ENCODE peak calls at places on chromosomes 7 and 10, in nine cellular contexts. U is K562, N is RPMI7951, C is HT-29, T is caudate nucleus, H is NCI-H1436, W is Right ventricle myocardium inferior, D is AG08395, V is DMS79. E is an unnamed sample.

GRCh38 chr7:150378115-150378852 is 846 bp upstream of the ZNF775 start:
- DNase-seq in U (peak), N (peak), C (peak), T (peak), H (peak), W (no peak), D (peak), V (peak), E (no peak)

GRCh38 chr10:1611936-1612550 is 125.3 kb downstream of the ADARB2 start:
- DNase-seq in U (peak), N (no peak), C (no peak), T (no peak), H (no peak), W (no peak), D (no peak), V (no peak), E (no peak)

GRCh38 chr7:29563590-29564454 is at the start of gene PRR15:
- DNase-seq in U (no peak), N (no peak), C (peak), T (peak), H (peak), W (no peak), D (no peak), V (peak), E (no peak)

GRCh38 chr10:132576671-132577349 is 39.2 kb downstream of the INPP5A start:
- DNase-seq in U (no peak), N (no peak), C (no peak), T (no peak), H (no peak), W (no peak), D (no peak), V (no peak), E (no peak)

GRCh38 chr10:79937661-79938226 is 11.2 kb downstream of the SFTPD start:
- DNase-seq in U (no peak), N (no peak), C (no peak), T (no peak), H (no peak), W (no peak), D (no peak), V (no peak), E (no peak)

GRCh38 chr7:19401461-19401860 is 256.2 kb upstream of the FERD3L start:
- DNase-seq in U (no peak), N (no peak), C (no peak), T (no peak), H (no peak), W (no peak), D (no peak), V (no peak), E (no peak)

GRCh38 chr7:93551063-93551895 is 23.2 kb downstream of the CALCR start:
- DNase-seq in U (peak), N (peak), C (peak), T (no peak), H (no peak), W (no peak), D (peak), V (no peak), E (peak)

GRCh38 chr10:63722537-63722936 is 201.3 kb downstream of the REEP3 start:
- DNase-seq in U (no peak), N (peak), C (peak), T (no peak), H (no peak), W (no peak), D (peak), V (no peak), E (peak)

GRCh38 chr7:84073476-84073875 is 121.1 kb downstream of the SEMA3A start:
- DNase-seq in U (no peak), N (peak), C (no peak), T (no peak), H (no peak), W (no peak), D (no peak), V (no peak), E (no peak)

GRCh38 chr10:133162178-133162909 is 2.3 kb downstream of the KNDC1 start:
- DNase-seq in U (no peak), N (no peak), C (no peak), T (peak), H (no peak), W (no peak), D (no peak), V (no peak), E (no peak)

GRCh38 chr10:106825996-106826395 is 338.5 kb downstream of the SORCS1 start:
- DNase-seq in U (no peak), N (no peak), C (no peak), T (no peak), H (no peak), W (no peak), D (no peak), V (no peak), E (no peak)

GRCh38 chr10:86706401-86706841 is 38.1 kb downstream of the LDB3 start:
- DNase-seq in U (no peak), N (no peak), C (no peak), T (no peak), H (no peak), W (peak), D (no peak), V (no peak), E (no peak)

GRCh38 chr7:148962823-148963582 is 65.3 kb downstream of the PDIA4 start:
- DNase-seq in U (peak), N (peak), C (peak), T (peak), H (peak), W (peak), D (peak), V (peak), E (no peak)

GRCh38 chr10:132506711-132507466 is 30.7 kb upstream of the INPP5A start:
- DNase-seq in U (no peak), N (peak), C (no peak), T (no peak), H (no peak), W (peak), D (peak), V (no peak), E (peak)

GRCh38 chr7:73718905-73719805 is at the start of gene STX1A:
- DNase-seq in U (peak), N (peak), C (peak), T (peak), H (peak), W (peak), D (peak), V (no peak), E (no peak)

GRCh38 chr10:101902032-101902799 is 58.6 kb upstream of the KCNIP2 start:
- DNase-seq in U (no peak), N (no peak), C (no peak), T (no peak), H (no peak), W (no peak), D (no peak), V (peak), E (no peak)

GRCh38 chr7:68030530-68030929 is 1033.9 kb downstream of the TYW1 start:
- DNase-seq in U (no peak), N (no peak), C (no peak), T (no peak), H (no peak), W (no peak), D (no peak), V (no peak), E (no peak)

GRCh38 chr10:13272164-13272571 is 27.7 kb downstream of the PHYH start:
- DNase-seq in U (no peak), N (peak), C (no peak), T (peak), H (no peak), W (no peak), D (peak), V (no peak), E (no peak)

GRCh38 chr7:139619367-139619657 is 95.8 kb downstream of the CLEC2L start:
- DNase-seq in U (no peak), N (peak), C (no peak), T (no peak), H (no peak), W (no peak), D (peak), V (no peak), E (peak)

GRCh38 chr7:93160410-93160809 is 12.2 kb upstream of the SAMD9L start:
- DNase-seq in U (no peak), N (peak), C (peak), T (no peak), H (no peak), W (no peak), D (no peak), V (no peak), E (no peak)

GRCh38 chr10:86693721-86694369 is 25.5 kb downstream of the LDB3 start:
- DNase-seq in U (peak), N (peak), C (peak), T (no peak), H (no peak), W (no peak), D (peak), V (no peak), E (peak)

GRCh38 chr7:137968890-137969289 is 33.0 kb downstream of the CREB3L2 start:
- DNase-seq in U (no peak), N (no peak), C (no peak), T (no peak), H (no peak), W (no peak), D (peak), V (no peak), E (no peak)

GRCh38 chr7:32500922-32501341 is 5.6 kb downstream of the AVL9 start:
- DNase-seq in U (peak), N (peak), C (no peak), T (no peak), H (no peak), W (no peak), D (peak), V (no peak), E (no peak)

GRCh38 chr10:61472090-61472674 is 19.0 kb upstream of the TMEM26 start:
- DNase-seq in U (no peak), N (no peak), C (no peak), T (no peak), H (no peak), W (no peak), D (no peak), V (no peak), E (no peak)

GRCh38 chr10:131453772-131454634 is 142.5 kb upstream of the TCERG1L start:
- DNase-seq in U (peak), N (no peak), C (peak), T (peak), H (peak), W (no peak), D (no peak), V (no peak), E (no peak)

GRCh38 chr10:58870070-58870469 is 306.4 kb upstream of the PHYHIPL start:
- DNase-seq in U (no peak), N (no peak), C (no peak), T (no peak), H (no peak), W (no peak), D (no peak), V (no peak), E (no peak)

GRCh38 chr7:123682690-123683089 is 27.0 kb downstream of the LMOD2 start:
- DNase-seq in U (peak), N (peak), C (peak), T (no peak), H (peak), W (no peak), D (peak), V (no peak), E (peak)

GRCh38 chr10:62327897-62328296 is 46.3 kb upstream of the ZNF365 start:
- DNase-seq in U (no peak), N (peak), C (no peak), T (no peak), H (no peak), W (no peak), D (no peak), V (no peak), E (peak)

GRCh38 chr7:145036592-145037386 is 200.9 kb upstream of the TPK1 start:
- DNase-seq in U (peak), N (peak), C (peak), T (no peak), H (peak), W (no peak), D (peak), V (no peak), E (no peak)

GRCh38 chr10:132526676-132527075 is 10.9 kb upstream of the INPP5A start:
- DNase-seq in U (no peak), N (peak), C (no peak), T (no peak), H (no peak), W (peak), D (peak), V (no peak), E (no peak)

GRCh38 chr10:111281516-111281915 is 204.7 kb downstream of the ADRA2A start:
- DNase-seq in U (peak), N (no peak), C (peak), T (no peak), H (no peak), W (no peak), D (peak), V (no peak), E (no peak)

GRCh38 chr7:76358053-76358477 is 726 bp downstream of the YWHAG start:
- DNase-seq in U (peak), N (peak), C (peak), T (peak), H (peak), W (peak), D (peak), V (peak), E (no peak)

GRCh38 chr7:10789170-10789569 is 184.5 kb upstream of the PHF14 start:
- DNase-seq in U (peak), N (no peak), C (no peak), T (no peak), H (no peak), W (no peak), D (no peak), V (no peak), E (no peak)

GRCh38 chr10:119316729-119317097 is 109.3 kb downstream of the GRK5 start:
- DNase-seq in U (peak), N (peak), C (peak), T (no peak), H (no peak), W (no peak), D (peak), V (no peak), E (no peak)

GRCh38 chr10:5484205-5484604 is 15.2 kb downstream of the CALML5 start:
- DNase-seq in U (peak), N (peak), C (no peak), T (no peak), H (no peak), W (no peak), D (no peak), V (no peak), E (no peak)

E was measured in astrocyte of the cerebellum.